ENCODE peak calls at places on chromosome 2, in seven cellular contexts. W, Y, J, Z, X, G and A are unnamed samples.

GRCh38 chr2:33242845-33243244 is 233.6 kb upstream of the RASGRP3 start:
- ATAC-seq in W (no peak), Y (peak), J (no peak), Z (no peak), X (no peak), G (no peak), A (no peak)

GRCh38 chr2:203490391-203490790 is 44.7 kb downstream of the RAPH1 start:
- ATAC-seq in W (no peak), Y (no peak), J (no peak), Z (no peak), X (no peak), G (no peak), A (no peak)

GRCh38 chr2:231696004-231696367 is 12.3 kb upstream of the PTMA start:
- ATAC-seq in W (no peak), Y (no peak), J (no peak), Z (no peak), X (no peak), G (no peak), A (peak)

GRCh38 chr2:2708575-2708974 is 377.5 kb upstream of the MYT1L start:
- ATAC-seq in W (no peak), Y (no peak), J (no peak), Z (no peak), X (no peak), G (no peak), A (no peak)

GRCh38 chr2:156522824-156523440 is 86.8 kb downstream of the GPD2 start:
- ATAC-seq in W (no peak), Y (no peak), J (no peak), Z (no peak), X (no peak), G (peak), A (no peak)

GRCh38 chr2:98359986-98360385 is 13.7 kb downstream of the CNGA3 start:
- ATAC-seq in W (no peak), Y (peak), J (no peak), Z (no peak), X (no peak), G (no peak), A (no peak)

GRCh38 chr2:135202751-135203150 is 150.7 kb downstream of the RAB3GAP1 start:
- ATAC-seq in W (no peak), Y (no peak), J (no peak), Z (no peak), X (no peak), G (no peak), A (no peak)

GRCh38 chr2:104769096-104769495 is 84.8 kb upstream of the POU3F3 start:
- ATAC-seq in W (no peak), Y (peak), J (no peak), Z (no peak), X (no peak), G (no peak), A (no peak)

GRCh38 chr2:144625216-144626010 is 105.5 kb upstream of the ZEB2 start:
- ATAC-seq in W (no peak), Y (peak), J (no peak), Z (no peak), X (no peak), G (no peak), A (no peak)

GRCh38 chr2:80266231-80266630 is 38.3 kb downstream of the LRRTM1 start:
- ATAC-seq in W (no peak), Y (no peak), J (no peak), Z (no peak), X (no peak), G (no peak), A (no peak)

GRCh38 chr2:23510471-23510870 is 125.5 kb downstream of the KLHL29 start:
- ATAC-seq in W (peak), Y (no peak), J (no peak), Z (no peak), X (peak), G (no peak), A (no peak)

GRCh38 chr2:224601923-224602322 is 16.8 kb upstream of the CUL3 start:
- ATAC-seq in W (no peak), Y (no peak), J (no peak), Z (no peak), X (no peak), G (no peak), A (no peak)

GRCh38 chr2:151033454-151034248 is 228.0 kb downstream of the RBM43 start:
- ATAC-seq in W (no peak), Y (no peak), J (no peak), Z (no peak), X (no peak), G (no peak), A (no peak)

GRCh38 chr2:129275706-129276105 is 703.8 kb upstream of the RAB6C start:
- ATAC-seq in W (no peak), Y (no peak), J (no peak), Z (no peak), X (no peak), G (no peak), A (no peak)

GRCh38 chr2:177275041-177275440 is 10.5 kb upstream of the NFE2L2 start:
- ATAC-seq in W (no peak), Y (peak), J (no peak), Z (peak), X (peak), G (no peak), A (peak)

GRCh38 chr2:113341191-113341590 is 62.5 kb upstream of the PAX8 start:
- ATAC-seq in W (no peak), Y (no peak), J (no peak), Z (no peak), X (no peak), G (no peak), A (no peak)

GRCh38 chr2:65622951-65623525 is 190.6 kb upstream of the SPRED2 start:
- ATAC-seq in W (no peak), Y (no peak), J (no peak), Z (no peak), X (no peak), G (no peak), A (no peak)

GRCh38 chr2:70087703-70088507 is 628 bp downstream of the PCBP1 start:
- ATAC-seq in W (peak), Y (peak), J (no peak), Z (peak), X (peak), G (peak), A (no peak)

GRCh38 chr2:40039543-40039942 is 260.5 kb upstream of the THUMPD2 start:
- ATAC-seq in W (no peak), Y (no peak), J (no peak), Z (no peak), X (no peak), G (no peak), A (no peak)

GRCh38 chr2:109031481-109032228 is 42.6 kb upstream of the EDAR start:
- ATAC-seq in W (peak), Y (peak), J (peak), Z (peak), X (peak), G (peak), A (peak)

GRCh38 chr2:234467289-234467688 is 29.6 kb downstream of the ARL4C start:
- ATAC-seq in W (no peak), Y (no peak), J (no peak), Z (no peak), X (no peak), G (no peak), A (no peak)

GRCh38 chr2:97766567-97766966 is 53.2 kb downstream of the ZAP70 start:
- ATAC-seq in W (no peak), Y (no peak), J (no peak), Z (no peak), X (peak), G (no peak), A (no peak)

GRCh38 chr2:12759248-12759647 is 42.5 kb downstream of the TRIB2 start:
- ATAC-seq in W (no peak), Y (peak), J (no peak), Z (no peak), X (no peak), G (no peak), A (peak)

GRCh38 chr2:66433945-66434678 is 813 bp upstream of the MEIS1 start:
- ATAC-seq in W (peak), Y (peak), J (no peak), Z (peak), X (peak), G (peak), A (peak)

GRCh38 chr2:1864981-1865421 is 120.7 kb upstream of the PXDN start:
- ATAC-seq in W (no peak), Y (no peak), J (no peak), Z (no peak), X (no peak), G (no peak), A (no peak)

GRCh38 chr2:60530660-60531276 is 22.7 kb downstream of the BCL11A start:
- ATAC-seq in W (peak), Y (peak), J (no peak), Z (no peak), X (no peak), G (peak), A (peak)

GRCh38 chr2:138087761-138088602 is 123.7 kb downstream of the HNMT start:
- ATAC-seq in W (no peak), Y (no peak), J (no peak), Z (no peak), X (no peak), G (no peak), A (no peak)

GRCh38 chr2:1698188-1698945 is 45.9 kb downstream of the PXDN start:
- ATAC-seq in W (peak), Y (no peak), J (no peak), Z (peak), X (peak), G (no peak), A (no peak)

GRCh38 chr2:173217106-173217840 is 137.4 kb upstream of the CDCA7 start:
- ATAC-seq in W (no peak), Y (no peak), J (no peak), Z (no peak), X (no peak), G (no peak), A (no peak)

GRCh38 chr2:197237720-197238370 is 72.7 kb downstream of the ANKRD44 start:
- ATAC-seq in W (peak), Y (no peak), J (peak), Z (no peak), X (no peak), G (no peak), A (no peak)

GRCh38 chr2:47054036-47054555 is 101.0 kb downstream of the STPG4 start:
- ATAC-seq in W (no peak), Y (no peak), J (no peak), Z (no peak), X (no peak), G (no peak), A (no peak)

GRCh38 chr2:8241317-8241716 is 440.5 kb upstream of the ID2 start:
- ATAC-seq in W (no peak), Y (no peak), J (no peak), Z (no peak), X (peak), G (no peak), A (no peak)

GRCh38 chr2:8236391-8236790 is 445.5 kb upstream of the ID2 start:
- ATAC-seq in W (no peak), Y (no peak), J (no peak), Z (no peak), X (no peak), G (no peak), A (no peak)

GRCh38 chr2:8234757-8235374 is 447.0 kb upstream of the ID2 start:
- ATAC-seq in W (no peak), Y (no peak), J (no peak), Z (no peak), X (no peak), G (no peak), A (peak)

GRCh38 chr2:8239402-8240127 is 442.3 kb upstream of the ID2 start:
- ATAC-seq in W (no peak), Y (no peak), J (no peak), Z (no peak), X (no peak), G (no peak), A (no peak)

GRCh38 chr2:8238521-8239230 is 443.2 kb upstream of the ID2 start:
- ATAC-seq in W (no peak), Y (no peak), J (no peak), Z (no peak), X (peak), G (no peak), A (no peak)
- H3K27ac ChIP-seq in W (no peak), Y (no peak), J (no peak), Z (no peak), X (no peak), G (no peak), A (no peak)

DNA sequence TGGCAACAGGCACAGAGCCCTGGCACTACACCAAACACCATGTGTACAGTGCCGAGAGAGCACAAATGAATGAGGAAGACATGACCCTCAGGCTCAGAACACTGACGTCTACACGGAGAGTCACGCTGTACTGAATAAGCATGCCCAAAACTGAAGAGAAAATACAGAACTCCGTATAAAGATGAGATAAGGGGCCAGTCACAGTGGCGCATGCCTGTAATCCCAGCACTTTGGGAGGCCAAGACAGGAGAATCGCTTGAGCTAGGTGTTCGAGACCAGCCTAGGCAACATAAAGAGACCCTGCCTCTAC is 92.0 kb upstream of the CREB1 start:
- ATAC-seq in W (no peak), Y (no peak), J (no peak), Z (no peak), X (no peak), G (peak), A (no peak)
- H3K27ac ChIP-seq in W (no peak), Y (no peak), J (no peak), Z (no peak), X (no peak), G (no peak), A (no peak)

DNA sequence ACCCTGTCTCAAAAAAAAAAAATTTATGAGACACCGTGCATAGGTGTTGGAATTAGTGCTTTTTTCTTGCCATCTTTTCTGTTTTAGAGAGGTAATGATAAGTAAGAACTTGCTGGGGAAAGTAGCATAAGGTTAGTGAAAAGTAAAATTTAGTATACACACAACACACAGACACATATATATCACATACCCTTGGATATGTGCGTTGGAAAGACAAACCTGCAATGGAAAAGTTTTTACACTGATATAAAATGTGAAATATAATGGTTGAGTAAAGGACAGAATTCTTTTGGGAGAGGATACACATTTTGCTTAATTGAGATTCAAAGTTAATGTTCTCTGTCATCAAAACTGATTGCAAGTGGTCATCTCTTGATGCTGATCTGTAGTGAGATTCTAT is 13.3 kb downstream of the PPP1CB start:
- ATAC-seq in W (no peak), Y (no peak), J (no peak), Z (peak), X (no peak), G (no peak), A (no peak)
- H3K27ac ChIP-seq in W (no peak), Y (no peak), J (no peak), Z (no peak), X (no peak), G (no peak), A (no peak)

GRCh38 chr2:120594856-120595685 is 140.6 kb upstream of the GLI2 start:
- ATAC-seq in W (peak), Y (peak), J (no peak), Z (no peak), X (no peak), G (peak), A (no peak)
- H3K27ac ChIP-seq in W (no peak), Y (no peak), J (no peak), Z (no peak), X (no peak), G (no peak), A (no peak)

GRCh38 chr2:61786876-61787275 is 67.0 kb downstream of the FAM161A start:
- ATAC-seq in W (no peak), Y (no peak), J (no peak), Z (no peak), X (no peak), G (no peak), A (no peak)

GRCh38 chr2:61792355-61792754 is 61.5 kb downstream of the FAM161A start:
- ATAC-seq in W (no peak), Y (no peak), J (no peak), Z (no peak), X (no peak), G (peak), A (no peak)

GRCh38 chr2:61787941-61788340 is 65.9 kb downstream of the FAM161A start:
- ATAC-seq in W (no peak), Y (no peak), J (no peak), Z (no peak), X (no peak), G (no peak), A (no peak)

GRCh38 chr2:61793389-61793836 is 60.4 kb downstream of the FAM161A start:
- ATAC-seq in W (peak), Y (peak), J (peak), Z (peak), X (peak), G (peak), A (peak)

DNA sequence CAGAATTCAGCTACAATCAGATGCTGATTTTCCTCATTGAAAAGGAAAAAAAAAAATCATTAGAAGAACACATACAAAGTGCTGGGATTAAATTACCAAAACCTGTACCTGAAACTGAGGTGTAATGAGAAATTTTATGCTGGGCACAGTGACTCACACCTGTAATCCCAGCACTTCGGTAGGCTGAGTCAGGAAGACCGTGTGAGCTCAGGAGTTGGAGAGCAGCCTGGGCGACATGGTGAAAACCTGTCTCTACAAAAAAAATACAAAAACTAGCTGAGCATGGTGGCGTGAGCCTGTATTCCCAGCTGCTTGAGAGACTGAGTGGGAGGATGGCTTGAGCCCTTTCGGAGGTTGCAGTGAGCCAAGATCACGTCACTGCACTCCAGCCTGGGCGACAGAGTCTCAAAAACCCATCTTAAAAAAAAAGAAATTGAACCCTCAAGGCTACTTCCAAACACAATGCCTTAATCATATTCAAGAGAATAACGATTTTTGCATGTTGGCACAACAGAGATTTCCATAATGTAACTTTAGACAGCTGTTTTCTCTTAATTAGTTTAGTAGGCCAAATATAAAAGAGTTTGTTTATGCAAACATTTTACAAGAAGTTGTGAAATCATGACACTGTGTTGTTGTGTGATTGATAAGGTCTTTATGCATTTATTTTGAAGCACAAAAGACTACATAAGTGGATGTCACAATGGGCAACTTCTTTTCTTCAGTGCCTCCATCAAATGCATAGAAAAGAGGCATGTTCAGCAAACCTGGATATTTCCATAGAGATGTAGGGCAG is 63.9 kb downstream of the FAM161A start:
- ATAC-seq in W (no peak), Y (peak), J (no peak), Z (no peak), X (no peak), G (no peak), A (no peak)
- H3K27ac ChIP-seq in W (no peak), Y (no peak), J (no peak), Z (no peak), X (no peak), G (no peak), A (no peak)

GRCh38 chr2:237479747-237480146 is 7.3 kb upstream of the MLPH start:
- ATAC-seq in W (no peak), Y (no peak), J (no peak), Z (no peak), X (no peak), G (no peak), A (no peak)
- H3K27ac ChIP-seq in W (no peak), Y (no peak), J (no peak), Z (no peak), X (no peak), G (no peak), A (peak)

GRCh38 chr2:42903821-42904575 is 111.6 kb upstream of the HAAO start:
- ATAC-seq in W (no peak), Y (no peak), J (no peak), Z (no peak), X (peak), G (peak), A (no peak)
- H3K27ac ChIP-seq in W (no peak), Y (no peak), J (no peak), Z (no peak), X (peak), G (peak), A (peak)